ENCODE peak calls at places on chromosome 13, in four cellular contexts. One of them, this sample, is unnamed.

GRCh38 chr13:84433024-84433423 is 550.8 kb upstream of the SLITRK1 start:
- DNase-seq in A549: no peak
- DNase-seq in endothelial cell of umbilical vein: no peak
- DNase-seq in K562: no peak
- DNase-seq in this sample: no peak

GRCh38 chr13:31968473-31968872 is 63.1 kb upstream of the FRY start:
- DNase-seq in K562: no peak
- DNase-seq in A549: no peak
- DNase-seq in endothelial cell of umbilical vein: no peak
- DNase-seq in this sample: peak

GRCh38 chr13:113141591-113141950 is 16.9 kb upstream of the PROZ start:
- DNase-seq in endothelial cell of umbilical vein: no peak
- DNase-seq in K562: no peak
- DNase-seq in A549: no peak
- DNase-seq in this sample: no peak

GRCh38 chr13:114101325-114101821 is 31.1 kb downstream of the RASA3 start:
- DNase-seq in A549: no peak
- DNase-seq in K562: no peak
- DNase-seq in endothelial cell of umbilical vein: no peak
- DNase-seq in this sample: no peak

GRCh38 chr13:51955281-51955771 is 55.9 kb downstream of the ATP7B start:
- DNase-seq in endothelial cell of umbilical vein: no peak
- DNase-seq in K562: peak
- DNase-seq in A549: no peak
- DNase-seq in this sample: no peak

GRCh38 chr13:36913463-36913862 is 6.6 kb downstream of the SMAD9 start:
- DNase-seq in endothelial cell of umbilical vein: no peak
- DNase-seq in K562: no peak
- DNase-seq in A549: no peak
- DNase-seq in this sample: no peak

GRCh38 chr13:50627111-50627510 is 216.4 kb downstream of the DLEU7 start:
- DNase-seq in K562: no peak
- DNase-seq in endothelial cell of umbilical vein: no peak
- DNase-seq in A549: no peak
- DNase-seq in this sample: no peak

GRCh38 chr13:108496364-108497215 is 132.8 kb upstream of the MYO16 start:
- DNase-seq in K562: peak
- DNase-seq in A549: no peak
- DNase-seq in endothelial cell of umbilical vein: no peak
- DNase-seq in this sample: peak

GRCh38 chr13:33114146-33114545 is 97.9 kb downstream of the KL start:
- DNase-seq in A549: no peak
- DNase-seq in endothelial cell of umbilical vein: no peak
- DNase-seq in K562: no peak
- DNase-seq in this sample: no peak

GRCh38 chr13:100039740-100040139 is 49.2 kb upstream of the PCCA start:
- DNase-seq in A549: peak
- DNase-seq in endothelial cell of umbilical vein: no peak
- DNase-seq in K562: no peak
- DNase-seq in this sample: no peak

GRCh38 chr13:114021464-114022308 is 47.8 kb upstream of the C13orf46 start:
- DNase-seq in A549: no peak
- DNase-seq in K562: no peak
- DNase-seq in endothelial cell of umbilical vein: no peak
- DNase-seq in this sample: no peak

GRCh38 chr13:101545521-101545920 is 93.0 kb downstream of the ITGBL1 start:
- DNase-seq in K562: no peak
- DNase-seq in A549: no peak
- DNase-seq in endothelial cell of umbilical vein: no peak
- DNase-seq in this sample: no peak

GRCh38 chr13:109131698-109132257 is 502.4 kb downstream of the MYO16 start:
- DNase-seq in endothelial cell of umbilical vein: no peak
- DNase-seq in A549: no peak
- DNase-seq in K562: no peak
- DNase-seq in this sample: peak

GRCh38 chr13:98613591-98613990 is 36.7 kb upstream of the STK24 start:
- DNase-seq in K562: no peak
- DNase-seq in A549: no peak
- DNase-seq in endothelial cell of umbilical vein: no peak
- DNase-seq in this sample: no peak

GRCh38 chr13:26485786-26486185 is 71.7 kb upstream of the WASF3 start:
- DNase-seq in A549: no peak
- DNase-seq in endothelial cell of umbilical vein: no peak
- DNase-seq in K562: no peak
- DNase-seq in this sample: no peak

GRCh38 chr13:34647379-34647778 is 294.7 kb upstream of the NBEA start:
- DNase-seq in K562: no peak
- DNase-seq in A549: peak
- DNase-seq in endothelial cell of umbilical vein: no peak
- DNase-seq in this sample: no peak

GRCh38 chr13:72648513-72649065 is 78.8 kb downstream of the MZT1 start:
- DNase-seq in A549: peak
- DNase-seq in endothelial cell of umbilical vein: no peak
- DNase-seq in K562: peak
- DNase-seq in this sample: no peak

GRCh38 chr13:67493835-67494234 is 263.7 kb upstream of the PCDH9 start:
- DNase-seq in endothelial cell of umbilical vein: peak
- DNase-seq in A549: no peak
- DNase-seq in K562: peak
- DNase-seq in this sample: peak

GRCh38 chr13:25717798-25718197 is 334.0 kb downstream of the SHISA2 start:
- DNase-seq in A549: no peak
- DNase-seq in endothelial cell of umbilical vein: no peak
- DNase-seq in K562: no peak
- DNase-seq in this sample: no peak

DNA sequence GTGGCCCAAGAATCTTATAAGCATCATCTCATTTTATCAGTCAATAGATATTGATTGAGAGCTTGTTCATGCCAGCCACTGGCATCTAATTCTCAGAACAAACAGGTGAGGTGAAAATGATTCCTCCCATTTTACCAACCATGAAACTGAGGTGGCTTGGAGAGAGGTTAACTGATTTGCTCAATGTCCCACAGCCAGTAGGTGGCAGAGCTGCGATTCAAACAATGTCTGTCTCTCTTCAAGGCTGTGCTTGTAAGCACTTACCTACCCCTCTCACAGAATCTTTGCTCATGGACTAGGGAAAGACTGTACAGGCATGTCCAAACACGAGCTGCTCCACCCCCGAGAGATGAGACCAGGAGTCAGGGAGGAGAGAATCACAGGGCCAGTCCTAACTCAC is 21.5 kb upstream of the GSX1 start:
- DNase-seq in endothelial cell of umbilical vein: peak
- DNase-seq in K562: peak
- DNase-seq in A549: peak
- DNase-seq in this sample: peak
- TF ChIP-seq MYC in endothelial cell of umbilical vein: no peak
- TF ChIP-seq MYC in K562: no peak
- TF ChIP-seq MYC in A549: no peak
- TF ChIP-seq MYC in this sample: no peak

DNA sequence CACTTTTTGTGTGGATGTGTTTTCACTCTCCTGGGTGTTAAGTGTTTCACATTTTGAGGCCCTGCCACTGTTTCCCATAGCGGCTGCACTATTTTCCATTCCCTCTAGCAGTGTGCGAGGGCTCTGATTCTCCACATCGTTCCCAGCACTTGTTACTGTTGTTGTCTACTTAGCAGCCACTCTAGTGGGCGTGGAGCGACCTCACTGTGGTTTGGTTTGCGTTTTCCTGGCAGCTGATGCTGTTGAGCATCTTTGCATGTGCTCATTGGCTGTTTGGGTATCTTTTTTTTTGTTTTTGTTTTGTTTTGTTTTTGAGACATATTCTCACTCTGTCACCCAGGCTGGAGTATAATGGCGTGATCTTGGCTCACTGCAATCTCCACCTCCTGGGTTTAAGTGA is 14.4 kb downstream of the NAXD start:
- DNase-seq in K562: no peak
- DNase-seq in A549: no peak
- DNase-seq in endothelial cell of umbilical vein: no peak
- DNase-seq in this sample: no peak
- TF ChIP-seq MYC in K562: no peak
- TF ChIP-seq MYC in A549: no peak
- TF ChIP-seq MYC in endothelial cell of umbilical vein: no peak
- TF ChIP-seq MYC in this sample: no peak

GRCh38 chr13:47672982-47673670 is 327.9 kb downstream of the SUCLA2 start:
- DNase-seq in endothelial cell of umbilical vein: no peak
- DNase-seq in A549: no peak
- DNase-seq in K562: no peak
- DNase-seq in this sample: peak
- TF ChIP-seq MYC in endothelial cell of umbilical vein: no peak
- TF ChIP-seq MYC in A549: no peak
- TF ChIP-seq MYC in K562: no peak
- TF ChIP-seq MYC in this sample: peak

DNA sequence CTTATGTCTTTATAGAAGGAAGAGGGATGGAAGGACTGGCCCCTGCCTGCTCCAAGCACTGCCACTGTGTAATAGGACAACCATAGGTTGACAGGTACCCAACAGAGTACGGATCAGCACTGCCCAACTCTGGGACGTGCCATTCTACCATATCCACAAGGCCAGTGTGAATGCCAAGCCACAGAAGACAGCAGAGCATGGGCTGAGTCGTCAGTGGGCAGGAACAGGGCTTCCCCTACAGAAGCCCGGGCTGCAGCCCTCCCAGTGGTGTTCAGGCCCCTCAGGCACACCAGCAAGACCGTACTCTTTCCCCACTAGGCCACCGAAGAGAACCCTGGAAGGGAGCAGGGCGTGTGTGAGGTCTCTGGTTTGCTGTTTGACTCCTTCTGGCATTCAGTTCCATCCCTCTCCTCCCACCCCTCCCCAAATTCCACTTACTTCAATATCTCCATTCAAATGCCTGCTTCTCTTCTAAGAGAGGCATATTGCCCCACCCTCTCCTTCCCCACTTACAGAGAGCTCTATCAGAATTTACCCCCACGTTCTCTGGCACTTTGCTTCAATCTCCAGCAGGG is 209.4 kb downstream of the FOXO1 start:
- DNase-seq in A549: no peak
- DNase-seq in endothelial cell of umbilical vein: no peak
- DNase-seq in K562: no peak
- DNase-seq in this sample: no peak
- TF ChIP-seq MYC in A549: no peak
- TF ChIP-seq MYC in endothelial cell of umbilical vein: no peak
- TF ChIP-seq MYC in K562: no peak
- TF ChIP-seq MYC in this sample: no peak